ENCODE peak calls at places on chromosomes 3 and 15, in four cellular contexts. Y is OCI-LY7, F is GM23338, O is psoas muscle. P is an unnamed sample.
A peak's percentile ranks its signal among the peaks of the same experiment; 100 is the strongest.

GRCh38 chr3:51110586-51110985 is 274.5 kb upstream of the MANF start:
- DNase-seq in Y (no peak), F (no peak), O (no peak), P (no peak)

GRCh38 chr15:52798529-52799101 is 8.5 kb upstream of the ONECUT1 start:
- DNase-seq in Y (no peak), F (peak; percentile 88), O (no peak), P (no peak)

GRCh38 chr3:141979050-141979671 is 102.7 kb downstream of the ATP1B3 start:
- DNase-seq in Y (no peak), F (no peak), O (no peak), P (peak; percentile 82)

GRCh38 chr3:113222412-113223086 is 11.2 kb downstream of the BOC start:
- DNase-seq in Y (no peak), F (no peak), O (no peak), P (no peak)

GRCh38 chr15:66123799-66124198 is 129.8 kb downstream of the MEGF11 start:
- DNase-seq in Y (no peak), F (no peak), O (no peak), P (no peak)

GRCh38 chr15:62566248-62566647 is 401.2 kb upstream of the C2CD4B start:
- DNase-seq in Y (no peak), F (no peak), O (no peak), P (no peak)

GRCh38 chr15:32705450-32705849 is 12.4 kb upstream of the GREM1 start:
- DNase-seq in Y (no peak), F (no peak), O (no peak), P (no peak)

GRCh38 chr15:101482526-101483371 is 6.8 kb downstream of the PCSK6 start:
- DNase-seq in Y (no peak), F (no peak), O (peak; percentile 59), P (no peak)

DNA sequence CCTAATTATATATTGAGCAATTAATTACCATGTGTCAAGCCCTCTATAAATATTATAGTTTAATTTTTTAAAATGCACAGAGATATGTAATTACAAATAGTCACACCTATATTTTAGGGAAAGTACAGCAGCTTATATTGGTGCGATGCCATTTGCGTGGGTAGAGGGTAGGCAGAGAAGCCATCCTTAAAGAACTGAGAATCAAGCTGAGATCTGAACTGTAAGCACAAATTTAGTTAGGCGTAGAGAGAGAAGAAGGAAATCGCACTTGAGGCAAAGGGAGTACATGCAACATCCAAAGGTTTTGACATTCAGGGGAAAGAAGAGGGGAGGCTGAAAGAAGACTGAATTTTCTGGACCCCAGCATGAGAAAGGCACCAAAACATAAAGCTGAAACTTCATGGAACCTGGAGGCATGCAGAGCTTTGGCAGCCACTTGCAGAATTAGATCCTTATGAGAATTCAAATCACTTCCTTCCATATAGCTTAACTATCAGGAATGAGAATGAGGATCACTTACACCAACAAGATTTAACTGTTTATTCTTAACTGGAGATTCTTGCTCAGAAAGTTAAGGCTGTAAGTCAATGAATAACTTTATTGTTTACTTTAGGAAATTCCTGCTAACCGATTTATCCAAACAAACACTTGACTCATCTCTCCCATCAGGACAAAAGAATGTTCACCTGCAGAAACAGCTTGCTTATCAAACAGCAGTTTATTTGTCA is 114.3 kb downstream of the TGFBR2 start:
- DNase-seq in Y (no peak), F (no peak), O (no peak), P (no peak)
- H3K4me3 ChIP-seq in Y (no peak overlapping the region), F (no peak overlapping the region), O (no peak overlapping the region), P (no peak overlapping the region)

DNA sequence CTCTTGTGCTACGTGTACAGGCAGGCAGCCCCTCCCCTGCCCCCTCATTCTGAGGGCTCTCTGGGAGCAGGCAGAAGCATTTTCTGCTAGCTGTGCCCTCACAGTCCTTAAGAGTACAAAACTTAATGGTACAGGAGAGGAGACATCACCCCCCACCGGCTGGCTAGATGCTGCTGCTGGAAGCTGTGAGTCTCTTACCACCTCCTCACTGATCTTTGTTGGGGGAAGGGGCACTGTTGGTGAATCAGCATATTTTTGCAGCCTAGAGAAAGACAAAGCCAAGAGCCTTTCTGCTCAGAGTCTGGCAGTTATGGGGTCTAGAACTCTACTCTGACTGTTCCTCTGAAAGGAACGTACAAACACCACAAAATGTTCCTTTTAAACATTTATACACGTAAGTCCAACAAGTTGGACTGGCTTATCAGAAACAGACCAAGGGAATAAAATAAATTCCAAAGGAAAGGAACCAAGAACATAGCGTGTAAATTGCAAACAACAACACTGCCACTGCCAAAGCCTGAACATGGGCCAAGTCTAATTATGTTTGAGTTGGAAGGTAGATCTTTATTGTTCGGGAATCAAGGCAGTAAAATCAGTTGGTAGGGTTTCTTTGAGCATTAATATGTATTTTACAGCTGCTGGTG is 27.2 kb downstream of the CLK3 start:
- DNase-seq in Y (no peak), F (peak; percentile 62), O (no peak), P (no peak)
- H3K27ac ChIP-seq in Y (no peak overlapping the region), F (peak overlapping the region; percentile 6), O (peak overlapping the region; percentile 3), P (no peak overlapping the region)

GRCh38 chr3:15630646-15631350 is 29.3 kb downstream of the BTD start:
- DNase-seq in Y (no peak), F (peak; percentile 34), O (no peak), P (peak; percentile 64)
- H3K4me1 ChIP-seq in Y (peaks cover 10% of the 10 kb centered on the region), F (peaks cover 54% of the 10 kb centered on the region), O (peaks cover 38% of the 10 kb centered on the region), P (peaks cover 53% of the 10 kb centered on the region)

DNA sequence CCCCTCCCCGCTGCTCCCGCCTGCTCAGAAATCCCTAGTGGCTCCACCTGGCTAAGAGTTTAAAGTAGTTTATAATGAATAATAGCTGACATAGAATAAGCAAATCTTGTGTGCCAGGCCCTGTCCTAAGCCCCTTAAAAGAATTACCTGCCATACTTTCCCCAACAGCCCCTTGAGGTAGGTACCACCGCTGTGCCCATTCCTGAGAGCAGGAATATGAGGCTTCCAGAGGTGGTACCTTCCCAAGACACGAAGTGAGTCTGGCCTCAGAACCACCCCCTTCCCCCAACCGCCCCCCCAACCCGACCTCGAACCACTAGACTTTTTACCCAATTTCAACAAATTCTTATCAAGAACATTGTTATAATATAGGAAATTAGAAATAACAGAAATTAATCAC is 1.2 kb downstream of the ABHD6 start:
- DNase-seq in Y (no peak), F (no peak), O (no peak), P (no peak)
- H3K4me3 ChIP-seq in Y (peak overlapping the region; percentile 80), F (peak overlapping the region; percentile 95), O (peak overlapping the region; percentile 92), P (no peak overlapping the region)

GRCh38 chr3:124593442-124593829 is 136.8 kb upstream of the UMPS start:
- DNase-seq in Y (no peak), F (peak; percentile 30), O (no peak), P (no peak)

GRCh38 chr3:124592658-124593441 is 137.4 kb upstream of the UMPS start:
- DNase-seq in Y (no peak), F (peak; percentile 72), O (no peak), P (no peak)

GRCh38 chr3:124591699-124592098 is 138.6 kb upstream of the UMPS start:
- DNase-seq in Y (no peak), F (no peak), O (no peak), P (no peak)

GRCh38 chr3:124597273-124597672 is 133.0 kb upstream of the UMPS start:
- DNase-seq in Y (no peak), F (no peak), O (no peak), P (no peak)

GRCh38 chr3:124594581-124594980 is 135.7 kb upstream of the UMPS start:
- DNase-seq in Y (no peak), F (no peak), O (no peak), P (no peak)
- H3K27ac ChIP-seq in Y (no peak overlapping the region), F (no peak overlapping the region), O (no peak overlapping the region), P (no peak overlapping the region)

DNA sequence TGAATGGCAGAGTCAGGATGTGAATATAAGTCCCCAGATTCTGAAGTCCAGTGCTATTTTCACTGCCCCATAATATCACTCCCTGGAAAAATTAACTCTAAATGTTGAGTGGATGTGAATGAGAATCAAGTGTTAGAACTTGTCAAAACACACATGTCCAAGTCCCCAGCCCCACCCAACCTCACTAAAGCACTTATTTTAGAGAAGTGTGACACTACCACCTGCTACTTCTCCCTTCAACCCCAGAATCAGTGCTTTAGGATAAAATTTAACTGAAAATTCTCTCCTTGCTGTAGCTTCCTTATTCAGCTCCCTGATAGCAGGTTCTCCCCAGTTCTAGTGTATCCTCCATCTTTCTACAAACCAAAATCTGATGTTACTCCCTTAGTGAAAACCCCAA is 35.8 kb downstream of the HERC1 start:
- DNase-seq in Y (no peak), F (no peak), O (no peak), P (no peak)
- H3K4me1 ChIP-seq in Y (no peaks in the 10 kb centered on the region), F (peaks cover 14% of the 10 kb centered on the region), O (peaks cover 51% of the 10 kb centered on the region), P (no peaks in the 10 kb centered on the region)

P was measured in SJSA1.